ENCODE peak calls at places on chromosomes 7 and 10, in nine cellular contexts. One of them, this sample, is unnamed.

GRCh38 chr10:102738692-102739121 is 5.0 kb upstream of the WBP1L start:
- DNase-seq in adrenal gland: no peak
- DNase-seq in psoas muscle: no peak
- DNase-seq in cardiac fibroblast: no peak
- DNase-seq in lower lobe of right lung: no peak
- DNase-seq in epithelial cell of esophagus: no peak
- DNase-seq in IMR-90: no peak
- DNase-seq in WERI-Rb-1: no peak
- DNase-seq in CD4-positive, alpha-beta memory T cell: no peak
- DNase-seq in this sample: no peak

GRCh38 chr10:119115921-119116320 is 12.0 kb downstream of the DENND10 start:
- DNase-seq in IMR-90: no peak
- DNase-seq in epithelial cell of esophagus: no peak
- DNase-seq in WERI-Rb-1: no peak
- DNase-seq in psoas muscle: no peak
- DNase-seq in adrenal gland: no peak
- DNase-seq in lower lobe of right lung: no peak
- DNase-seq in CD4-positive, alpha-beta memory T cell: no peak
- DNase-seq in cardiac fibroblast: peak
- DNase-seq in this sample: no peak

GRCh38 chr7:22193361-22194016 is 163.5 kb downstream of the RAPGEF5 start:
- DNase-seq in cardiac fibroblast: peak
- DNase-seq in IMR-90: peak
- DNase-seq in epithelial cell of esophagus: no peak
- DNase-seq in WERI-Rb-1: peak
- DNase-seq in lower lobe of right lung: no peak
- DNase-seq in adrenal gland: peak
- DNase-seq in CD4-positive, alpha-beta memory T cell: no peak
- DNase-seq in psoas muscle: no peak
- DNase-seq in this sample: no peak

GRCh38 chr7:22427855-22428254 is 70.9 kb upstream of the RAPGEF5 start:
- DNase-seq in IMR-90: no peak
- DNase-seq in WERI-Rb-1: no peak
- DNase-seq in psoas muscle: no peak
- DNase-seq in adrenal gland: no peak
- DNase-seq in epithelial cell of esophagus: no peak
- DNase-seq in CD4-positive, alpha-beta memory T cell: no peak
- DNase-seq in cardiac fibroblast: no peak
- DNase-seq in lower lobe of right lung: no peak
- DNase-seq in this sample: no peak

GRCh38 chr7:123184271-123184670 is 15.5 kb downstream of the SLC13A1 start:
- DNase-seq in psoas muscle: no peak
- DNase-seq in IMR-90: no peak
- DNase-seq in cardiac fibroblast: no peak
- DNase-seq in CD4-positive, alpha-beta memory T cell: no peak
- DNase-seq in adrenal gland: no peak
- DNase-seq in epithelial cell of esophagus: no peak
- DNase-seq in lower lobe of right lung: no peak
- DNase-seq in WERI-Rb-1: no peak
- DNase-seq in this sample: no peak

GRCh38 chr10:70579234-70580002 is 23.1 kb downstream of the PRF1 start:
- DNase-seq in WERI-Rb-1: no peak
- DNase-seq in psoas muscle: no peak
- DNase-seq in cardiac fibroblast: no peak
- DNase-seq in IMR-90: no peak
- DNase-seq in epithelial cell of esophagus: no peak
- DNase-seq in lower lobe of right lung: no peak
- DNase-seq in CD4-positive, alpha-beta memory T cell: no peak
- DNase-seq in adrenal gland: no peak
- DNase-seq in this sample: no peak

GRCh38 chr10:116741391-116742351 is 695 bp downstream of the HSPA12A start:
- DNase-seq in lower lobe of right lung: no peak
- DNase-seq in IMR-90: no peak
- DNase-seq in adrenal gland: peak
- DNase-seq in epithelial cell of esophagus: no peak
- DNase-seq in cardiac fibroblast: no peak
- DNase-seq in psoas muscle: peak
- DNase-seq in WERI-Rb-1: peak
- DNase-seq in CD4-positive, alpha-beta memory T cell: no peak
- DNase-seq in this sample: no peak

GRCh38 chr10:33134011-33134751 is 176.2 kb upstream of the ITGB1 start:
- DNase-seq in cardiac fibroblast: peak
- DNase-seq in IMR-90: peak
- DNase-seq in WERI-Rb-1: no peak
- DNase-seq in lower lobe of right lung: peak
- DNase-seq in psoas muscle: peak
- DNase-seq in epithelial cell of esophagus: peak
- DNase-seq in adrenal gland: peak
- DNase-seq in CD4-positive, alpha-beta memory T cell: peak
- DNase-seq in this sample: no peak

GRCh38 chr7:36904101-36904500 is 179.8 kb upstream of the AOAH start:
- DNase-seq in WERI-Rb-1: no peak
- DNase-seq in cardiac fibroblast: no peak
- DNase-seq in adrenal gland: no peak
- DNase-seq in CD4-positive, alpha-beta memory T cell: no peak
- DNase-seq in lower lobe of right lung: no peak
- DNase-seq in IMR-90: no peak
- DNase-seq in psoas muscle: no peak
- DNase-seq in epithelial cell of esophagus: no peak
- DNase-seq in this sample: no peak

DNA sequence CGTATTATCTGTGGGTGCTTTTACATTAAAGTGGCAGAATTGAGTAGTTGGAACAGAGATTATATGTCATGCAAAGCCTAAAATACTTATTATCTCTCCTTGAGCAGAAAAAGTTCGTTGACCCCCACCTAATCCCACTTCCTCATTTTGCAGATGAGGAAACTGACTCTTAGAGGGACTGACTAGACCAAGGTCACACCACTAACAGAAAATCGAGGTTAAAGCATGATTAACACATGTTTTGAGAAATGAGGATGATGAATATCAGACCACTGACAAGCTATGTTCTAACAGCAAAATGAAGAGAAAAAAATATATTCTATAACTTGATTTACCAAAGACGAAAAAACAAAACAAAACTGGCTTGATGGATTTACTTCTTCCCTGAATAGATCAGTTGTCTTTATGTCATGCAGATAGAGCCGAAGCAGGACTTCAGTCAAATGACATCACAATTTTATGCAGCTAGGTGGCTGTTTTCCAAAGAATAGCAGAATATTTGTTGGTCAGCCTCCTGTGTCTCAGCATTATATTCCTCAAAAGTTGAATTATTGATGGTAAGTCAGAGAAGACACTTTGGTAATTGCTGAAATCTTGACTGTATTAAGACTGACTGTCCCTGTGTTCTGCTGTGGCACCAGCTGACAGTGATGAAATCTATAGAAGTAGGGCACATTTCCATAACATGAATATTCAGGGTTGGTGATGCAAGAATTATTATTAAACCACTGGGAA is 24.2 kb upstream of the SMIM30 start:
- DNase-seq in WERI-Rb-1: no peak
- DNase-seq in cardiac fibroblast: no peak
- DNase-seq in psoas muscle: no peak
- DNase-seq in adrenal gland: no peak
- DNase-seq in epithelial cell of esophagus: no peak
- DNase-seq in IMR-90: no peak
- DNase-seq in lower lobe of right lung: no peak
- DNase-seq in CD4-positive, alpha-beta memory T cell: no peak
- DNase-seq in this sample: no peak
- H3K4me3 ChIP-seq in WERI-Rb-1: no peak
- H3K4me3 ChIP-seq in cardiac fibroblast: no peak
- H3K4me3 ChIP-seq in psoas muscle: no peak
- H3K4me3 ChIP-seq in adrenal gland: no peak
- H3K4me3 ChIP-seq in epithelial cell of esophagus: no peak
- H3K4me3 ChIP-seq in IMR-90: no peak
- H3K4me3 ChIP-seq in lower lobe of right lung: no peak
- H3K4me3 ChIP-seq in CD4-positive, alpha-beta memory T cell: no peak
- H3K4me3 ChIP-seq in this sample: no peak

DNA sequence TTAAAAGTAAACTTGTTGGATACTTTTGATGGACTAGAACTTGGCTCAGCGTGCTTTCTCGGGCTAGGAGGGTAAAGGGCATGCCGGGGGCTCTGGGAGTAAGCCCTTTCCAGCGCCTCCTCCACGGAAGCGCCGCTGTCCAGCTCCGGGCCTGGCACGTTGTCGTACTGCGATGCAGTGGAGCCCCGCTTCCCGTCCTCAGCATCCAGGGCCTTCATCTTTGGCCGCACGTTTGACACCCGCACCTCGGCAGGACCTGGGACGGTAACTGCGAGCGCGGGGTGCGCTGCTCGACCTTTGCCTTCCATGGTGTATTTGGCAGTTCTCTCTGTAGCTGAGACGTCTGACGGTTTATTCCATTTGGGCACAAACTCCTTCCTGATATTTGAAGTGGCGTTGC is 148.3 kb downstream of the USP6NL start:
- DNase-seq in psoas muscle: no peak
- DNase-seq in CD4-positive, alpha-beta memory T cell: no peak
- DNase-seq in WERI-Rb-1: no peak
- DNase-seq in IMR-90: no peak
- DNase-seq in lower lobe of right lung: no peak
- DNase-seq in epithelial cell of esophagus: no peak
- DNase-seq in adrenal gland: no peak
- DNase-seq in cardiac fibroblast: no peak
- DNase-seq in this sample: no peak
- H3K4me3 ChIP-seq in psoas muscle: no peak
- H3K4me3 ChIP-seq in CD4-positive, alpha-beta memory T cell: no peak
- H3K4me3 ChIP-seq in WERI-Rb-1: no peak
- H3K4me3 ChIP-seq in IMR-90: no peak
- H3K4me3 ChIP-seq in lower lobe of right lung: no peak
- H3K4me3 ChIP-seq in epithelial cell of esophagus: no peak
- H3K4me3 ChIP-seq in adrenal gland: no peak
- H3K4me3 ChIP-seq in cardiac fibroblast: no peak
- H3K4me3 ChIP-seq in this sample: no peak

GRCh38 chr7:2707481-2707880 is 19.5 kb downstream of the AMZ1 start:
- DNase-seq in epithelial cell of esophagus: no peak
- DNase-seq in WERI-Rb-1: no peak
- DNase-seq in lower lobe of right lung: no peak
- DNase-seq in adrenal gland: no peak
- DNase-seq in IMR-90: no peak
- DNase-seq in CD4-positive, alpha-beta memory T cell: no peak
- DNase-seq in cardiac fibroblast: no peak
- DNase-seq in psoas muscle: no peak
- DNase-seq in this sample: no peak

GRCh38 chr7:2710256-2710655 is 22.3 kb downstream of the AMZ1 start:
- DNase-seq in lower lobe of right lung: no peak
- DNase-seq in cardiac fibroblast: no peak
- DNase-seq in IMR-90: no peak
- DNase-seq in CD4-positive, alpha-beta memory T cell: peak
- DNase-seq in WERI-Rb-1: no peak
- DNase-seq in psoas muscle: no peak
- DNase-seq in adrenal gland: no peak
- DNase-seq in epithelial cell of esophagus: no peak
- DNase-seq in this sample: no peak

GRCh38 chr7:2709553-2710165 is 21.7 kb downstream of the AMZ1 start:
- DNase-seq in epithelial cell of esophagus: peak
- DNase-seq in IMR-90: peak
- DNase-seq in lower lobe of right lung: peak
- DNase-seq in psoas muscle: peak
- DNase-seq in CD4-positive, alpha-beta memory T cell: peak
- DNase-seq in WERI-Rb-1: peak
- DNase-seq in adrenal gland: peak
- DNase-seq in cardiac fibroblast: peak
- DNase-seq in this sample: no peak

GRCh38 chr7:2708041-2708440 is 20.0 kb downstream of the AMZ1 start:
- DNase-seq in IMR-90: no peak
- DNase-seq in psoas muscle: no peak
- DNase-seq in adrenal gland: no peak
- DNase-seq in CD4-positive, alpha-beta memory T cell: no peak
- DNase-seq in WERI-Rb-1: no peak
- DNase-seq in lower lobe of right lung: no peak
- DNase-seq in cardiac fibroblast: no peak
- DNase-seq in epithelial cell of esophagus: no peak
- DNase-seq in this sample: no peak

GRCh38 chr7:2708547-2709310 is 20.7 kb downstream of the AMZ1 start:
- DNase-seq in IMR-90: no peak
- DNase-seq in WERI-Rb-1: no peak
- DNase-seq in psoas muscle: no peak
- DNase-seq in lower lobe of right lung: no peak
- DNase-seq in cardiac fibroblast: no peak
- DNase-seq in CD4-positive, alpha-beta memory T cell: no peak
- DNase-seq in adrenal gland: no peak
- DNase-seq in epithelial cell of esophagus: no peak
- DNase-seq in this sample: no peak
- H3K4me3 ChIP-seq in IMR-90: no peak
- H3K4me3 ChIP-seq in WERI-Rb-1: no peak
- H3K4me3 ChIP-seq in psoas muscle: no peak
- H3K4me3 ChIP-seq in lower lobe of right lung: no peak
- H3K4me3 ChIP-seq in cardiac fibroblast: no peak
- H3K4me3 ChIP-seq in CD4-positive, alpha-beta memory T cell: peak
- H3K4me3 ChIP-seq in adrenal gland: no peak
- H3K4me3 ChIP-seq in epithelial cell of esophagus: no peak
- H3K4me3 ChIP-seq in this sample: no peak

DNA sequence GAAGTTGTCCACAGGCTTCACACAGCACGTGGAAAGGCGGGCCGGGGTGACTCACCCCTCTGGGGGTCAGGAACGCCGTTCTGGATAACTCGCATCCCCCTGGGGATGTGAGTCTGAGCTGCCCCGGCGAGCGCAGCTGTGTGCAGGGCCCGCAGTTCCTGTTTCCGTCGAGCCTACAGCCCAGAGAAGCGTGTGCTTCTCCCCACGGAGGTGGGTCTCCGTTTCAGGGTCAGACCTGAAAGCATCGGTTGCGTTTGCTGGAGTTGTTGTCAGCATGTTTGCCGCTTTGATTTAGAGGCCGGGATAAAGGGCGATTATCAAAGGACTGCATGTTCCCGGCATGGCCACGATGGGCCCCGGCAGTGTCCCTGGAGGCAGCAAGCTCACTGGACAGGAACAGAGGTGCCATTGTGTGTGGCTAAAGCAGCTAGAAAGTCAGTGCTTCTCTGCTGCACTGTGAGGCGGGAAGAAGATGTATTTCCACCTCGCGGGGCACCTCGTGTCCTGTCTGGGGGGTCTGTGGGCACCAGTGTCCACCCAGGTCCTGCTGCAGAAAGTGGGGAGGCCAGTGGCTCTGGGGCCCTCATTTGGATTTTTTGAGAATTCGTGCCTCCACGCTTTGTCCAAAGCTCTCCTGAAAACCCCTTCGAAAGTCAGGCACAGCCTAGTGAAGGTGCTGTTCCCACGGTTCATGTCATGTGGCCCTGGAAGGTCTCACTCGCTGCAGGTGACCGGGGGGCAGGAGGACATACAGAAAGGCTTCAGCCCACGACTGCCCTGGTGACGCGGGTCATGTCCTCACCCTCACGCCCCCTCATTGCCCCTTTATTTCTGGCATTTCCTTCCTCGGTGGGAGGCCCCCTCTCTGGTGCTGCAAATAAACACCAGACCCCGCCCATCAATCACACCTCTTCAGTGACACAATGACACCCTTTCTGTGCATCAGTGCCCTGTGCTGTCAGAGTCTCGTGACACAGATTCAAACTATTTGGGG is 27.4 kb upstream of the GDI2 start:
- DNase-seq in epithelial cell of esophagus: no peak
- DNase-seq in adrenal gland: peak
- DNase-seq in WERI-Rb-1: no peak
- DNase-seq in cardiac fibroblast: peak
- DNase-seq in psoas muscle: peak
- DNase-seq in IMR-90: no peak
- DNase-seq in CD4-positive, alpha-beta memory T cell: no peak
- DNase-seq in lower lobe of right lung: no peak
- DNase-seq in this sample: no peak
- H3K4me3 ChIP-seq in epithelial cell of esophagus: no peak
- H3K4me3 ChIP-seq in adrenal gland: no peak
- H3K4me3 ChIP-seq in WERI-Rb-1: no peak
- H3K4me3 ChIP-seq in cardiac fibroblast: no peak
- H3K4me3 ChIP-seq in psoas muscle: no peak
- H3K4me3 ChIP-seq in IMR-90: no peak
- H3K4me3 ChIP-seq in CD4-positive, alpha-beta memory T cell: no peak
- H3K4me3 ChIP-seq in lower lobe of right lung: no peak
- H3K4me3 ChIP-seq in this sample: no peak

GRCh38 chr7:151246161-151247015 is 2.1 kb downstream of the SMARCD3 start:
- DNase-seq in WERI-Rb-1: no peak
- DNase-seq in lower lobe of right lung: peak
- DNase-seq in epithelial cell of esophagus: no peak
- DNase-seq in CD4-positive, alpha-beta memory T cell: no peak
- DNase-seq in psoas muscle: no peak
- DNase-seq in adrenal gland: no peak
- DNase-seq in IMR-90: no peak
- DNase-seq in cardiac fibroblast: no peak
- DNase-seq in this sample: no peak
- H3K4me3 ChIP-seq in WERI-Rb-1: no peak
- H3K4me3 ChIP-seq in lower lobe of right lung: peak
- H3K4me3 ChIP-seq in epithelial cell of esophagus: no peak
- H3K4me3 ChIP-seq in CD4-positive, alpha-beta memory T cell: no peak
- H3K4me3 ChIP-seq in psoas muscle: peak
- H3K4me3 ChIP-seq in adrenal gland: no peak
- H3K4me3 ChIP-seq in IMR-90: no peak
- H3K4me3 ChIP-seq in cardiac fibroblast: no peak
- H3K4me3 ChIP-seq in this sample: no peak

This sample was measured in LNCaP clone FGC.